ENCODE peak calls at places on chromosomes 11 and 22, in eight cellular contexts. Q, I, J, K, L, B, Z and P are unnamed samples.

GRCh38 chr22:38754247-38755154 is 1.3 kb downstream of the SUN2 start:
- DNase-seq in K (peak), J (no peak), Q (peak), B (no peak), L (peak), I (peak), Z (peak), P (peak)

GRCh38 chr22:45602824-45603301 is 68.8 kb upstream of the ATXN10 start:
- DNase-seq in J (peak), Q (no peak), Z (no peak), L (no peak), K (peak), B (peak), I (no peak), P (no peak)

GRCh38 chr11:82732734-82733443 is 775 bp downstream of the FAM181B start:
- DNase-seq in Q (no peak), I (no peak), L (peak), Z (peak), B (no peak), K (peak), J (no peak), P (no peak)

GRCh38 chr11:102138677-102139076 is 28.4 kb downstream of the YAP1 start:
- DNase-seq in B (peak), K (no peak), L (no peak), I (no peak), Z (no peak), Q (peak), J (no peak), P (no peak)

GRCh38 chr11:36566407-36567053 is 1.3 kb upstream of the RAG1 start:
- DNase-seq in L (no peak), Z (no peak), K (no peak), I (no peak), J (no peak), Q (no peak), B (no peak), P (no peak)

GRCh38 chr22:30325065-30325720 is 1.5 kb downstream of the TBC1D10A start:
- DNase-seq in Z (peak), I (peak), B (peak), L (peak), J (no peak), Q (peak), K (no peak), P (peak)

GRCh38 chr11:124891390-124891861 is 6.2 kb downstream of the ROBO4 start:
- DNase-seq in J (no peak), Q (no peak), Z (no peak), B (no peak), K (no peak), I (peak), L (peak), P (peak)

GRCh38 chr11:68164437-68164836 is 43.2 kb upstream of the CHKA start:
- DNase-seq in B (peak), K (no peak), L (no peak), I (no peak), Z (no peak), J (no peak), Q (peak), P (no peak)

GRCh38 chr11:60924110-60924905 is at the start of gene TMEM132A:
- DNase-seq in Q (peak), B (peak), K (peak), L (peak), I (no peak), J (peak), Z (peak), P (no peak)

GRCh38 chr22:46614070-46614931 is 5.9 kb upstream of the GRAMD4 start:
- DNase-seq in I (no peak), Z (no peak), L (no peak), J (no peak), Q (no peak), K (no peak), B (no peak), P (no peak)

GRCh38 chr11:60459345-60459744 is 3.7 kb downstream of the MS4A1 start:
- DNase-seq in I (no peak), Z (no peak), L (no peak), Q (no peak), B (no peak), K (no peak), J (no peak), P (no peak)

GRCh38 chr22:45995405-45996101 is 18.6 kb upstream of the WNT7B start:
- DNase-seq in Z (no peak), K (peak), Q (no peak), B (no peak), J (no peak), I (no peak), L (no peak), P (no peak)

GRCh38 chr11:65891180-65892136 is 985 bp downstream of the CCDC85B start:
- DNase-seq in L (peak), J (no peak), K (peak), I (no peak), B (no peak), Z (no peak), Q (no peak), P (no peak)

GRCh38 chr11:81245791-81246190 is 1487.9 kb downstream of the FAM181B start:
- DNase-seq in B (no peak), Q (no peak), J (no peak), K (no peak), Z (no peak), I (no peak), L (no peak), P (no peak)

GRCh38 chr22:17267661-17268330 is 48.6 kb upstream of the ADA2 start:
- DNase-seq in B (no peak), K (no peak), L (no peak), Q (no peak), I (no peak), Z (no peak), J (no peak), P (no peak)

GRCh38 chr11:125449586-125449985 is 46.5 kb downstream of the FEZ1 start:
- DNase-seq in Z (no peak), J (no peak), K (no peak), Q (no peak), B (no peak), L (no peak), I (no peak), P (peak)

GRCh38 chr11:8354622-8355417 is 91.1 kb upstream of the LMO1 start:
- DNase-seq in I (no peak), K (no peak), J (no peak), Z (peak), B (no peak), L (no peak), Q (no peak), P (no peak)

GRCh38 chr11:19931768-19932369 is 219.2 kb downstream of the NAV2 start:
- DNase-seq in J (no peak), B (no peak), K (no peak), Z (no peak), L (peak), Q (no peak), I (no peak), P (no peak)

GRCh38 chr11:126638663-126639062 is 283.2 kb downstream of the ST3GAL4 start:
- DNase-seq in K (no peak), Z (no peak), B (no peak), J (no peak), I (no peak), Q (no peak), L (no peak), P (no peak)

GRCh38 chr22:43945632-43946390 is 9.4 kb upstream of the SAMM50 start:
- DNase-seq in L (peak), J (peak), B (peak), I (peak), Z (peak), K (no peak), Q (peak), P (no peak)

GRCh38 chr22:43113516-43114251 is 3.1 kb downstream of the BIK start:
- DNase-seq in L (no peak), K (no peak), B (no peak), Z (peak), I (no peak), J (no peak), Q (no peak), P (no peak)

GRCh38 chr22:23282089-23282501 is 101.8 kb downstream of the BCR start:
- DNase-seq in I (peak), Q (peak), L (no peak), K (no peak), Z (peak), J (peak), B (peak), P (peak)

GRCh38 chr11:64278576-64279190 is 5.8 kb downstream of the BAD start:
- DNase-seq in B (no peak), Z (no peak), Q (no peak), L (no peak), I (no peak), K (peak), J (no peak), P (no peak)

GRCh38 chr11:72038491-72038890 is 39.8 kb downstream of the IL18BP start:
- DNase-seq in I (peak), L (peak), Q (peak), B (peak), Z (peak), K (no peak), J (no peak), P (peak)

GRCh38 chr11:353315-353857 is 15.9 kb upstream of the B4GALNT4 start:
- DNase-seq in L (peak), Z (peak), I (peak), B (peak), Q (peak), K (peak), J (no peak), P (peak)

GRCh38 chr11:17853280-17853679 is 118.7 kb downstream of the KCNC1 start:
- DNase-seq in I (no peak), Z (no peak), Q (no peak), J (no peak), L (no peak), B (no peak), K (no peak), P (no peak)

GRCh38 chr11:92784313-92784712 is 185.1 kb upstream of the MTNR1B start:
- DNase-seq in B (no peak), Z (no peak), K (no peak), I (no peak), Q (no peak), J (no peak), L (no peak), P (no peak)

GRCh38 chr22:26889794-26890193 is 232.4 kb downstream of the MIAT start:
- DNase-seq in B (no peak), J (no peak), K (no peak), L (no peak), I (no peak), Z (no peak), Q (no peak), P (no peak)

GRCh38 chr11:118003456-118003855 is 17.3 kb downstream of the IL10RA start:
- DNase-seq in B (no peak), Z (no peak), L (no peak), J (no peak), K (no peak), Q (no peak), I (no peak), P (no peak)

GRCh38 chr11:118004543-118005223 is 18.5 kb downstream of the IL10RA start:
- DNase-seq in B (no peak), Q (no peak), I (no peak), J (no peak), K (no peak), L (no peak), Z (no peak), P (no peak)

GRCh38 chr11:118007040-118007439 is 20.8 kb downstream of the IL10RA start:
- DNase-seq in Z (no peak), B (no peak), J (no peak), L (no peak), Q (no peak), K (no peak), I (no peak), P (peak)

GRCh38 chr11:118006153-118006534 is 19.9 kb downstream of the IL10RA start:
- DNase-seq in K (no peak), Z (no peak), Q (no peak), L (no peak), B (no peak), J (no peak), I (no peak), P (peak)

GRCh38 chr11:118005224-118006152 is 19.3 kb downstream of the IL10RA start:
- DNase-seq in B (no peak), J (no peak), Q (no peak), K (no peak), Z (no peak), I (no peak), L (no peak), P (peak)
- TF ChIP-seq CTCF in B (no peak), J (peak), Q (no peak), K (no peak), Z (no peak), I (no peak), L (no peak), P (no peak)

DNA sequence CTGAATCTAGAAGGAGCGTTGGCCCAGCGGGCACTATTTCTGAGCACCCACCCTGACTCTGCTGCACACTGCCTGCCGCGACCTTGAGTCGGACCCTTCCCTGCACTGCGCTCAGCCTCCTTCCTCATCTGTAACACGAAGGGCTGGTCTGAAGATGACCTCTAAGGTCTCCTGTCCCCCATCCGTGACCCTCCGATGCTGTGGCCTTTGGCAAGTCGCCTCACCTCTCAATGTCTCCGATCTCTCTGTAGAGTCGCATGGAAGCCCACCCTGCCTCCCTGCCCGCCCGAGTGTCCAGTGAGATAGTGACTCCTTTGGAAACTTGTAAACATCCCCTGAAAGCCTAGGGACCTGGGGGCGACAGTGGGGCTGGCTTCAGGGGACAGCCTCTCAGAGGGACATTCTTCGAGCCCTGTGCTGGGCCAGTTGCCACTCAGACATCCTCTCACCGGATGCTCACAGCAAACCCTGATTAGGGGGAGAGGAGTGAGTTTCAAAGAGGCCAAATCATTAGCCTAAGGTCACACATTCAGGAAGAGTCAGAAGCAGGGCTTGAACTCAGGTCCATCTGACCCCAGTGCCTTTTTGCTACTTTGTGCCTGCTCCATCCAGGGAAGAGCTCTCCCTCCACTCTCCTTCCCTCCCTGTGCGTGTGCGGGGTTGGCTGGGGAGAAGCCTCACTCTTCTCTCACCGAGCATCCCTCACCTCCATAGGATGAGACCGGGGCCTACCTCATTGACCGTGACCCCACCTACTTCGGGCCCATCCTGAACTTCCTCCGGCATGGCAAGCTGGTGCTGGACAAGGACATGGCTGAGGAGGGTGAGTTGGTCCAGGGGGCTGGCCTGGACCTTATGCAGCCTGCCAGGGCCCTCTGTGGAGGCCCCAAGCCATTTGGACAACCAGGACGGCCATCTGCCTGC is 1.1 kb downstream of the KCTD17 start:
- DNase-seq in Q (no peak), K (no peak), L (peak), I (no peak), J (no peak), Z (no peak), B (no peak), P (no peak)
- H3K4me3 ChIP-seq in Q (peak), K (peak), L (peak), I (peak), J (peak), Z (no peak), B (peak), P (peak)

GRCh38 chr11:106872246-106872645 is 146.0 kb downstream of the GUCY1A2 start:
- DNase-seq in Q (no peak), K (no peak), I (no peak), B (no peak), Z (no peak), J (no peak), L (no peak), P (no peak)
- H3K27ac ChIP-seq in Q (no peak), K (no peak), I (no peak), B (no peak), Z (no peak), J (no peak), L (no peak), P (no peak)

DNA sequence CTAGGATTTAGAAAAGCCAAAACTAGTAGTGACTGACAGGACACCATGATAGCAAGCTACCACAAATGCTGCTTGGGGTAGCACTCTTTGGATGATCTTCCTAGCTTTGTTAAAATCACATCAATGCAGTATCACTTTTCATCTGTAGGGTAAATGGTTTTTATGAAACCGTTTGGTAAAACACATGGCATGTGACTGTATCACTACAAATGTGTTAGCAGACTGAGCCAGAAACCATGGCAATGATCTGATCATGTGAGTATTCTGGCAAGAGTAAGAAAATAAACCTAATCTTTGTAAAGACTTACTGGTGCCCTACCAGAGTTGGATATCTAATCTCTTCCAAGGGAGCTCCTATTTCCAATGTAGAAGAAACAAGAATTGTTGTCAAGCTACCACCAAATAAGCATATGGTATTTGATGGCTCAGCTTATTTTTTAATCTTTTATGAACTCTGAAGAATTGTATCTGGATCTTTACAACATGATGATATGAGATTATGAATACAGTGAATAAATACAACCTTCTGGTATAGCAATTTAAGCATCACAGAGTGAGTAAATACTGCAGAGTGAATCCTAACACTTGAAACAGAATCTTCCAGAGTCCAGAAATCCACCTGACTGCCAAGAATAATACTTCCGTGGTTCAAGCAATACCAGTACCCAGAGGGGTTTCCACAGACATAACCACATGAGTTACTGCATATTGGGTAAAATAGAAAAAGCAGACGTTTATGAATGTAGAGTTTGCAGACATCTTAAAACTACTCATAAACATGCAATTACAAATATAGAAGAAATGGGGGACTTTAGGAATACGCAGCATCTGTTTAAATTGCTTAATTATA is 238.9 kb downstream of the TTC28 start:
- DNase-seq in J (no peak), Q (peak), B (peak), I (no peak), K (no peak), L (no peak), Z (peak), P (no peak)
- TF ChIP-seq CTCF in J (no peak), Q (no peak), B (no peak), I (no peak), K (no peak), L (no peak), Z (no peak), P (no peak)

GRCh38 chr11:26571861-26572654 is at the start of gene MUC15:
- DNase-seq in Z (peak), J (no peak), B (no peak), I (no peak), Q (no peak), L (no peak), K (no peak), P (no peak)
- H3K4me3 ChIP-seq in Z (no peak), J (no peak), B (no peak), I (no peak), Q (no peak), L (no peak), K (peak), P (no peak)

GRCh38 chr11:78049348-78049747 is 14.3 kb upstream of the THRSP start:
- DNase-seq in L (no peak), B (no peak), I (no peak), Z (no peak), J (no peak), Q (no peak), K (no peak), P (no peak)
- H3K27ac ChIP-seq in L (no peak), B (no peak), I (no peak), Z (no peak), J (no peak), Q (no peak), K (no peak), P (no peak)

GRCh38 chr11:34327804-34328631 is 29.8 kb downstream of the ABTB2 start:
- DNase-seq in Z (peak), L (peak), B (no peak), I (peak), J (no peak), Q (peak), K (no peak), P (peak)
- TF ChIP-seq CTCF in Z (no peak), L (no peak), B (no peak), I (no peak), J (no peak), Q (no peak), K (no peak), P (no peak)